ENCODE peak calls at places on chromosomes 7 and 10, in nine cellular contexts. One of them, this sample, is unnamed.

GRCh38 chr7:77888998-77889397 is 90.4 kb downstream of the PHTF2 start:
- DNase-seq in aorta: no peak
- DNase-seq in body of pancreas: no peak
- DNase-seq in CD8-positive, alpha-beta T cell: no peak
- DNase-seq in GM23338: no peak
- DNase-seq in HAP-1: no peak
- DNase-seq in naive thymus-derived CD4-positive, alpha-beta T cell: no peak
- DNase-seq in vagina: no peak
- DNase-seq in ovary: no peak
- DNase-seq in this sample: no peak

GRCh38 chr10:15719062-15719898 is 442 bp downstream of the ITGA8 start:
- DNase-seq in aorta: no peak
- DNase-seq in body of pancreas: no peak
- DNase-seq in CD8-positive, alpha-beta T cell: no peak
- DNase-seq in GM23338: peak
- DNase-seq in HAP-1: no peak
- DNase-seq in naive thymus-derived CD4-positive, alpha-beta T cell: no peak
- DNase-seq in vagina: no peak
- DNase-seq in ovary: no peak
- DNase-seq in this sample: no peak

GRCh38 chr7:132100981-132101380 is 475.3 kb downstream of the PLXNA4 start:
- DNase-seq in aorta: no peak
- DNase-seq in body of pancreas: no peak
- DNase-seq in CD8-positive, alpha-beta T cell: no peak
- DNase-seq in GM23338: no peak
- DNase-seq in HAP-1: no peak
- DNase-seq in naive thymus-derived CD4-positive, alpha-beta T cell: no peak
- DNase-seq in vagina: no peak
- DNase-seq in ovary: no peak
- DNase-seq in this sample: no peak

GRCh38 chr10:44009891-44010290 is 361.2 kb upstream of the ZNF32 start:
- DNase-seq in aorta: no peak
- DNase-seq in body of pancreas: no peak
- DNase-seq in CD8-positive, alpha-beta T cell: no peak
- DNase-seq in GM23338: no peak
- DNase-seq in HAP-1: no peak
- DNase-seq in naive thymus-derived CD4-positive, alpha-beta T cell: no peak
- DNase-seq in vagina: no peak
- DNase-seq in ovary: no peak
- DNase-seq in this sample: no peak

GRCh38 chr7:31126976-31127375 is 74.9 kb downstream of the ADCYAP1R1 start:
- DNase-seq in aorta: no peak
- DNase-seq in body of pancreas: no peak
- DNase-seq in CD8-positive, alpha-beta T cell: no peak
- DNase-seq in GM23338: no peak
- DNase-seq in HAP-1: no peak
- DNase-seq in naive thymus-derived CD4-positive, alpha-beta T cell: no peak
- DNase-seq in vagina: no peak
- DNase-seq in ovary: no peak
- DNase-seq in this sample: no peak

GRCh38 chr7:19284596-19285300 is 139.5 kb upstream of the FERD3L start:
- DNase-seq in aorta: no peak
- DNase-seq in body of pancreas: no peak
- DNase-seq in CD8-positive, alpha-beta T cell: no peak
- DNase-seq in GM23338: no peak
- DNase-seq in HAP-1: no peak
- DNase-seq in naive thymus-derived CD4-positive, alpha-beta T cell: no peak
- DNase-seq in vagina: no peak
- DNase-seq in ovary: no peak
- DNase-seq in this sample: no peak

GRCh38 chr10:76649723-76650127 is 987.9 kb downstream of the KCNMA1 start:
- DNase-seq in aorta: peak
- DNase-seq in body of pancreas: peak
- DNase-seq in CD8-positive, alpha-beta T cell: no peak
- DNase-seq in GM23338: no peak
- DNase-seq in HAP-1: no peak
- DNase-seq in naive thymus-derived CD4-positive, alpha-beta T cell: no peak
- DNase-seq in vagina: no peak
- DNase-seq in ovary: no peak
- DNase-seq in this sample: no peak

GRCh38 chr7:142703655-142704310 is 45.5 kb upstream of the PRSS1 start:
- DNase-seq in aorta: no peak
- DNase-seq in body of pancreas: no peak
- DNase-seq in CD8-positive, alpha-beta T cell: no peak
- DNase-seq in GM23338: no peak
- DNase-seq in HAP-1: peak
- DNase-seq in naive thymus-derived CD4-positive, alpha-beta T cell: no peak
- DNase-seq in vagina: no peak
- DNase-seq in ovary: no peak
- DNase-seq in this sample: no peak

GRCh38 chr10:68717435-68717834 is 3.6 kb upstream of the CCAR1 start:
- DNase-seq in aorta: no peak
- DNase-seq in body of pancreas: no peak
- DNase-seq in CD8-positive, alpha-beta T cell: no peak
- DNase-seq in GM23338: no peak
- DNase-seq in HAP-1: no peak
- DNase-seq in naive thymus-derived CD4-positive, alpha-beta T cell: no peak
- DNase-seq in vagina: no peak
- DNase-seq in ovary: no peak
- DNase-seq in this sample: no peak

GRCh38 chr10:28778524-28778923 is 101.2 kb downstream of the BAMBI start:
- DNase-seq in aorta: no peak
- DNase-seq in body of pancreas: no peak
- DNase-seq in CD8-positive, alpha-beta T cell: no peak
- DNase-seq in GM23338: no peak
- DNase-seq in HAP-1: no peak
- DNase-seq in naive thymus-derived CD4-positive, alpha-beta T cell: no peak
- DNase-seq in vagina: no peak
- DNase-seq in ovary: no peak
- DNase-seq in this sample: no peak

GRCh38 chr10:90890347-90890746 is 18.6 kb downstream of the RPP30 start:
- DNase-seq in aorta: no peak
- DNase-seq in body of pancreas: no peak
- DNase-seq in CD8-positive, alpha-beta T cell: no peak
- DNase-seq in GM23338: no peak
- DNase-seq in HAP-1: no peak
- DNase-seq in naive thymus-derived CD4-positive, alpha-beta T cell: no peak
- DNase-seq in vagina: no peak
- DNase-seq in ovary: no peak
- DNase-seq in this sample: no peak

GRCh38 chr10:49353026-49353894 is 42.6 kb downstream of the DRGX start:
- DNase-seq in aorta: no peak
- DNase-seq in body of pancreas: no peak
- DNase-seq in CD8-positive, alpha-beta T cell: no peak
- DNase-seq in GM23338: no peak
- DNase-seq in HAP-1: no peak
- DNase-seq in naive thymus-derived CD4-positive, alpha-beta T cell: no peak
- DNase-seq in vagina: peak
- DNase-seq in ovary: no peak
- DNase-seq in this sample: no peak

GRCh38 chr10:104707602-104708160 is 66.6 kb downstream of the SORCS3 start:
- DNase-seq in aorta: no peak
- DNase-seq in body of pancreas: no peak
- DNase-seq in CD8-positive, alpha-beta T cell: no peak
- DNase-seq in GM23338: peak
- DNase-seq in HAP-1: no peak
- DNase-seq in naive thymus-derived CD4-positive, alpha-beta T cell: no peak
- DNase-seq in vagina: no peak
- DNase-seq in ovary: no peak
- DNase-seq in this sample: no peak

GRCh38 chr10:33776419-33776818 is 442.0 kb upstream of the NRP1 start:
- DNase-seq in aorta: no peak
- DNase-seq in body of pancreas: no peak
- DNase-seq in CD8-positive, alpha-beta T cell: no peak
- DNase-seq in GM23338: no peak
- DNase-seq in HAP-1: no peak
- DNase-seq in naive thymus-derived CD4-positive, alpha-beta T cell: no peak
- DNase-seq in vagina: no peak
- DNase-seq in ovary: no peak
- DNase-seq in this sample: no peak

GRCh38 chr10:72692897-72693598 is 1.1 kb downstream of the MCU start:
- DNase-seq in aorta: no peak
- DNase-seq in body of pancreas: no peak
- DNase-seq in CD8-positive, alpha-beta T cell: peak
- DNase-seq in GM23338: no peak
- DNase-seq in HAP-1: no peak
- DNase-seq in naive thymus-derived CD4-positive, alpha-beta T cell: peak
- DNase-seq in vagina: no peak
- DNase-seq in ovary: peak
- DNase-seq in this sample: no peak

GRCh38 chr10:131983780-131984179 is 2.1 kb upstream of the BNIP3 start:
- DNase-seq in aorta: no peak
- DNase-seq in body of pancreas: no peak
- DNase-seq in CD8-positive, alpha-beta T cell: no peak
- DNase-seq in GM23338: no peak
- DNase-seq in HAP-1: no peak
- DNase-seq in naive thymus-derived CD4-positive, alpha-beta T cell: no peak
- DNase-seq in vagina: no peak
- DNase-seq in ovary: no peak
- DNase-seq in this sample: no peak

GRCh38 chr7:28419717-28420116 is 7.4 kb downstream of the CREB5 start:
- DNase-seq in aorta: no peak
- DNase-seq in body of pancreas: no peak
- DNase-seq in CD8-positive, alpha-beta T cell: no peak
- DNase-seq in GM23338: no peak
- DNase-seq in HAP-1: no peak
- DNase-seq in naive thymus-derived CD4-positive, alpha-beta T cell: no peak
- DNase-seq in vagina: no peak
- DNase-seq in ovary: peak
- DNase-seq in this sample: no peak

GRCh38 chr10:32143302-32143847 is 87.2 kb upstream of the KIF5B start:
- DNase-seq in aorta: no peak
- DNase-seq in body of pancreas: no peak
- DNase-seq in CD8-positive, alpha-beta T cell: no peak
- DNase-seq in GM23338: no peak
- DNase-seq in HAP-1: no peak
- DNase-seq in naive thymus-derived CD4-positive, alpha-beta T cell: no peak
- DNase-seq in vagina: no peak
- DNase-seq in ovary: no peak
- DNase-seq in this sample: no peak

GRCh38 chr10:32141018-32141807 is 85.0 kb upstream of the KIF5B start:
- DNase-seq in aorta: no peak
- DNase-seq in body of pancreas: peak
- DNase-seq in CD8-positive, alpha-beta T cell: no peak
- DNase-seq in GM23338: no peak
- DNase-seq in HAP-1: no peak
- DNase-seq in naive thymus-derived CD4-positive, alpha-beta T cell: no peak
- DNase-seq in vagina: no peak
- DNase-seq in ovary: no peak
- DNase-seq in this sample: no peak

GRCh38 chr10:32142646-32143045 is 86.4 kb upstream of the KIF5B start:
- DNase-seq in aorta: no peak
- DNase-seq in body of pancreas: no peak
- DNase-seq in CD8-positive, alpha-beta T cell: no peak
- DNase-seq in GM23338: no peak
- DNase-seq in HAP-1: no peak
- DNase-seq in naive thymus-derived CD4-positive, alpha-beta T cell: no peak
- DNase-seq in vagina: no peak
- DNase-seq in ovary: no peak
- DNase-seq in this sample: no peak

GRCh38 chr10:32140403-32140802 is 84.2 kb upstream of the KIF5B start:
- DNase-seq in aorta: no peak
- DNase-seq in body of pancreas: no peak
- DNase-seq in CD8-positive, alpha-beta T cell: no peak
- DNase-seq in GM23338: peak
- DNase-seq in HAP-1: no peak
- DNase-seq in naive thymus-derived CD4-positive, alpha-beta T cell: no peak
- DNase-seq in vagina: no peak
- DNase-seq in ovary: no peak
- DNase-seq in this sample: no peak

GRCh38 chr10:32139223-32140073 is 83.2 kb upstream of the KIF5B start:
- DNase-seq in aorta: peak
- DNase-seq in body of pancreas: peak
- DNase-seq in CD8-positive, alpha-beta T cell: no peak
- DNase-seq in GM23338: peak
- DNase-seq in HAP-1: peak
- DNase-seq in naive thymus-derived CD4-positive, alpha-beta T cell: no peak
- DNase-seq in vagina: no peak
- DNase-seq in ovary: peak
- DNase-seq in this sample: peak
- H3K4me3 ChIP-seq in aorta: no peak
- H3K4me3 ChIP-seq in body of pancreas: no peak
- H3K4me3 ChIP-seq in CD8-positive, alpha-beta T cell: no peak
- H3K4me3 ChIP-seq in GM23338: no peak
- H3K4me3 ChIP-seq in HAP-1: no peak
- H3K4me3 ChIP-seq in naive thymus-derived CD4-positive, alpha-beta T cell: no peak
- H3K4me3 ChIP-seq in vagina: no peak
- H3K4me3 ChIP-seq in ovary: no peak
- H3K4me3 ChIP-seq in this sample: no peak

GRCh38 chr10:74799840-74800239 is 26.6 kb upstream of the KAT6B start:
- DNase-seq in aorta: no peak
- DNase-seq in body of pancreas: no peak
- DNase-seq in CD8-positive, alpha-beta T cell: no peak
- DNase-seq in GM23338: no peak
- DNase-seq in HAP-1: no peak
- DNase-seq in naive thymus-derived CD4-positive, alpha-beta T cell: no peak
- DNase-seq in vagina: no peak
- DNase-seq in ovary: no peak
- DNase-seq in this sample: no peak
- H3K4me3 ChIP-seq in aorta: no peak
- H3K4me3 ChIP-seq in body of pancreas: no peak
- H3K4me3 ChIP-seq in CD8-positive, alpha-beta T cell: no peak
- H3K4me3 ChIP-seq in GM23338: no peak
- H3K4me3 ChIP-seq in HAP-1: no peak
- H3K4me3 ChIP-seq in naive thymus-derived CD4-positive, alpha-beta T cell: no peak
- H3K4me3 ChIP-seq in vagina: no peak
- H3K4me3 ChIP-seq in ovary: no peak
- H3K4me3 ChIP-seq in this sample: no peak

GRCh38 chr7:157495594-157495993 is 158.8 kb downstream of the DNAJB6 start:
- DNase-seq in aorta: no peak
- DNase-seq in body of pancreas: no peak
- DNase-seq in CD8-positive, alpha-beta T cell: peak
- DNase-seq in GM23338: no peak
- DNase-seq in HAP-1: no peak
- DNase-seq in naive thymus-derived CD4-positive, alpha-beta T cell: no peak
- DNase-seq in vagina: no peak
- DNase-seq in ovary: no peak
- DNase-seq in this sample: peak
- H3K4me3 ChIP-seq in aorta: no peak
- H3K4me3 ChIP-seq in body of pancreas: no peak
- H3K4me3 ChIP-seq in CD8-positive, alpha-beta T cell: no peak
- H3K4me3 ChIP-seq in GM23338: no peak
- H3K4me3 ChIP-seq in HAP-1: no peak
- H3K4me3 ChIP-seq in naive thymus-derived CD4-positive, alpha-beta T cell: no peak
- H3K4me3 ChIP-seq in vagina: no peak
- H3K4me3 ChIP-seq in ovary: no peak
- H3K4me3 ChIP-seq in this sample: no peak

DNA sequence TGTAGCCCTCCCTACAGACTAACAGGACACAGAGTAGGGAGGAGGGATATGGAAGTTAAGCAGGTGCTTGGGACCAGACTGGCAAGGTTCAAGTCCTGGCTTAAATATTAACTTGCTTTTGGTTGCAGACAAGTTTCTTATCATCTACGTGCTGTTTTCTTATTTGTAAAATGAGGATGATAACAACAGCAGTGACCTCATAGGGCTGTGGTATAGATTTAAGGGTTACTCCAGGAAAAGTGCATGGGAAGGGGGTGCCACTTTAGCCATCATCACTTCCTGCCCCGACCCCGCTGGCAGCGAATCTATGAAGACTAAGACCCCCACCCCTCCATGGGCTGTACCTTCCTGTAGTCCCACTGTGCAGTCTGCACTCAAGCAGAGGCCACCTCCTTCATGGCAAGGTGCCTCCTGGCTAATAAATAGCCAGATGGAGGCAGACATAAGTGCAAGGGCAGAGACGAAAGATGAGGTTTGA is 250.2 kb downstream of the COBL start:
- DNase-seq in aorta: no peak
- DNase-seq in body of pancreas: peak
- DNase-seq in CD8-positive, alpha-beta T cell: no peak
- DNase-seq in GM23338: no peak
- DNase-seq in HAP-1: no peak
- DNase-seq in naive thymus-derived CD4-positive, alpha-beta T cell: no peak
- DNase-seq in vagina: no peak
- DNase-seq in ovary: no peak
- DNase-seq in this sample: no peak
- H3K4me3 ChIP-seq in aorta: no peak
- H3K4me3 ChIP-seq in body of pancreas: no peak
- H3K4me3 ChIP-seq in CD8-positive, alpha-beta T cell: no peak
- H3K4me3 ChIP-seq in GM23338: no peak
- H3K4me3 ChIP-seq in HAP-1: no peak
- H3K4me3 ChIP-seq in naive thymus-derived CD4-positive, alpha-beta T cell: no peak
- H3K4me3 ChIP-seq in vagina: no peak
- H3K4me3 ChIP-seq in ovary: no peak
- H3K4me3 ChIP-seq in this sample: no peak